ENCODE peak calls at places on chromosome 4, in five cellular contexts. B is cardiac fibroblast, U is head of caudate nucleus, X is Kasumi-1, A is lower lobe of right lung. Y is an unnamed sample.

GRCh38 chr4:79913581-79913980 is 159.4 kb downstream of the ANTXR2 start:
- DNase-seq in A (no peak), U (no peak), X (no peak), B (peak), Y (no peak)

GRCh38 chr4:114717432-114717831 is 118.8 kb downstream of the UGT8 start:
- DNase-seq in X (no peak), B (no peak), U (no peak), A (no peak), Y (no peak)

GRCh38 chr4:113574636-113575103 is 186.9 kb downstream of the CAMK2D start:
- DNase-seq in U (no peak), B (peak), A (no peak), X (no peak), Y (no peak)

GRCh38 chr4:115154826-115155225 is 41.4 kb upstream of the NDST4 start:
- DNase-seq in B (peak), U (no peak), X (peak), A (no peak), Y (no peak)

GRCh38 chr4:24971192-24971591 is 58.4 kb upstream of the CCDC149 start:
- DNase-seq in U (no peak), X (no peak), A (no peak), B (no peak), Y (no peak)

GRCh38 chr4:126038492-126039236 is 723.9 kb downstream of the FAT4 start:
- DNase-seq in B (no peak), A (no peak), X (no peak), U (no peak), Y (no peak)

GRCh38 chr4:153222162-153222789 is 18.0 kb downstream of the TRIM2 start:
- DNase-seq in B (peak), A (no peak), X (peak), U (peak), Y (no peak)

GRCh38 chr4:140884431-140885058 is 128.4 kb upstream of the TBC1D9 start:
- DNase-seq in A (no peak), X (peak), U (no peak), B (peak), Y (no peak)